ENCODE peak calls at places on chromosomes 6 and 20, in five cellular contexts. D, K, U, M and F are unnamed samples.

GRCh38 chr20:36303020-36303595 is 3.0 kb upstream of the DLGAP4 start:
- DNase-seq in D (no peak), K (no peak), U (no peak), M (no peak), F (no peak)

GRCh38 chr6:125746731-125747588 is 2.5 kb upstream of the HEY2 start:
- DNase-seq in D (no peak), K (peak), U (peak), M (peak), F (no peak)

GRCh38 chr6:161377116-161377515 is 103.3 kb upstream of the AGPAT4 start:
- DNase-seq in D (no peak), K (no peak), U (no peak), M (no peak), F (no peak)

GRCh38 chr20:31707994-31708744 is 14.5 kb downstream of the BCL2L1 start:
- DNase-seq in D (peak), K (no peak), U (no peak), M (peak), F (peak)

GRCh38 chr20:44745560-44746366 is at the start of gene KCNK15:
- DNase-seq in D (no peak), K (peak), U (peak), M (no peak), F (no peak)

GRCh38 chr20:4225778-4226177 is 210.4 kb upstream of the RNF24 start:
- DNase-seq in D (no peak), K (no peak), U (no peak), M (no peak), F (no peak)

GRCh38 chr6:38417521-38417920 is 222.2 kb downstream of the BTBD9 start:
- DNase-seq in D (no peak), K (no peak), U (no peak), M (no peak), F (no peak)

GRCh38 chr6:129732034-129732433 is 22.1 kb upstream of the ARHGAP18 start:
- DNase-seq in D (no peak), K (no peak), U (no peak), M (no peak), F (no peak)

GRCh38 chr20:23877524-23877923 is 2.0 kb downstream of the CST5 start:
- DNase-seq in D (no peak), K (no peak), U (no peak), M (no peak), F (no peak)

GRCh38 chr20:38434310-38434741 is 802 bp downstream of the SNHG17 start:
- DNase-seq in D (no peak), K (peak), U (no peak), M (no peak), F (no peak)

GRCh38 chr6:11845664-11846577 is 67.3 kb upstream of the ADTRP start:
- DNase-seq in D (no peak), K (no peak), U (no peak), M (no peak), F (no peak)

GRCh38 chr6:42704251-42704936 is 18.0 kb downstream of the PRPH2 start:
- DNase-seq in D (no peak), K (no peak), U (no peak), M (no peak), F (no peak)

GRCh38 chr6:117188627-117189201 is 76.6 kb upstream of the VGLL2 start:
- DNase-seq in D (no peak), K (peak), U (no peak), M (no peak), F (no peak)

GRCh38 chr6:96899019-96899418 is 1.3 kb upstream of the NDUFAF4 start:
- DNase-seq in D (peak), K (peak), U (no peak), M (no peak), F (peak)

GRCh38 chr20:50366270-50367103 is 143.7 kb upstream of the PTPN1 start:
- DNase-seq in D (peak), K (no peak), U (no peak), M (peak), F (peak)

GRCh38 chr6:169970306-169970988 is 219.0 kb downstream of the ERMARD start:
- DNase-seq in D (no peak), K (no peak), U (no peak), M (peak), F (no peak)

GRCh38 chr6:113147544-113147943 is 709.6 kb upstream of the MARCKS start:
- DNase-seq in D (no peak), K (no peak), U (no peak), M (no peak), F (no peak)

GRCh38 chr6:111750753-111751684 is 122.2 kb downstream of the FYN start:
- DNase-seq in D (no peak), K (peak), U (no peak), M (no peak), F (no peak)

GRCh38 chr6:28943557-28944411 is 20.0 kb upstream of the TRIM27 start:
- DNase-seq in D (peak), K (peak), U (peak), M (peak), F (peak)

GRCh38 chr6:43742931-43743632 is 26.9 kb upstream of the VEGFA start:
- DNase-seq in D (no peak), K (no peak), U (no peak), M (peak), F (no peak)

GRCh38 chr6:21500314-21500713 is 93.2 kb upstream of the SOX4 start:
- DNase-seq in D (peak), K (no peak), U (no peak), M (no peak), F (peak)

GRCh38 chr6:21694168-21694567 is 100.6 kb downstream of the SOX4 start:
- DNase-seq in D (no peak), K (no peak), U (no peak), M (no peak), F (no peak)

GRCh38 chr20:57109151-57109953 is 157.1 kb downstream of the BMP7 start:
- DNase-seq in D (no peak), K (no peak), U (no peak), M (no peak), F (no peak)

GRCh38 chr6:49551866-49552129 is 1.3 kb downstream of the C6orf141 start:
- DNase-seq in D (no peak), K (no peak), U (no peak), M (no peak), F (no peak)

GRCh38 chr6:157613011-157613522 is 210.0 kb upstream of the SNX9 start:
- DNase-seq in D (no peak), K (no peak), U (no peak), M (no peak), F (no peak)

GRCh38 chr6:1868561-1869261 is 259.0 kb downstream of the FOXC1 start:
- DNase-seq in D (no peak), K (no peak), U (no peak), M (no peak), F (no peak)

GRCh38 chr20:45962031-45962755 is 9.8 kb downstream of the ZNF335 start:
- DNase-seq in D (no peak), K (no peak), U (no peak), M (no peak), F (no peak)

GRCh38 chr6:42507195-42507594 is 55.5 kb upstream of the TRERF1 start:
- DNase-seq in D (no peak), K (no peak), U (no peak), M (no peak), F (no peak)

GRCh38 chr20:17969884-17970409 is 1.1 kb downstream of the MGME1 start:
- DNase-seq in D (no peak), K (peak), U (no peak), M (peak), F (no peak)

GRCh38 chr20:44031001-44031574 is 116.4 kb downstream of the TOX2 start:
- DNase-seq in D (no peak), K (no peak), U (no peak), M (no peak), F (no peak)

GRCh38 chr6:129866688-129867087 is 5.6 kb upstream of the TMEM244 start:
- DNase-seq in D (no peak), K (no peak), U (no peak), M (no peak), F (no peak)

GRCh38 chr6:170142559-170142958 is 148.3 kb downstream of the DLL1 start:
- DNase-seq in D (no peak), K (no peak), U (no peak), M (peak), F (no peak)

GRCh38 chr20:37393196-37393862 is 47.4 kb downstream of the SRC start:
- DNase-seq in D (no peak), K (peak), U (no peak), M (no peak), F (no peak)

GRCh38 chr6:104711371-104711770 is 148.3 kb downstream of the HACE1 start:
- DNase-seq in D (peak), K (no peak), U (no peak), M (no peak), F (peak)

GRCh38 chr6:14824835-14825223 is 421.0 kb upstream of the JARID2 start:
- DNase-seq in D (no peak), K (peak), U (no peak), M (no peak), F (no peak)

GRCh38 chr6:15401769-15402250 is 155.9 kb downstream of the JARID2 start:
- DNase-seq in D (no peak), K (no peak), U (no peak), M (no peak), F (no peak)

GRCh38 chr20:31746068-31746878 is 7.2 kb downstream of the TPX2 start:
- DNase-seq in D (no peak), K (no peak), U (no peak), M (no peak), F (no peak)

GRCh38 chr6:116764961-116765841 is at the start of gene FAM162B:
- DNase-seq in D (peak), K (peak), U (no peak), M (peak), F (no peak)

GRCh38 chr6:104134876-104135275 is 724.8 kb downstream of the HACE1 start:
- DNase-seq in D (no peak), K (no peak), U (no peak), M (no peak), F (no peak)